ENCODE peak calls at places on chromosomes 1 and 21, in six cellular contexts. N is left ventricle myocardium inferior, E is B cell, H is neural crest cell, V is fibroblast of pulmonary artery, K is HFFc6. O is an unnamed sample.

GRCh38 chr1:30950700-30951099 is 42.1 kb upstream of the SDC3 start:
- DNase-seq in N (no peak), E (no peak), H (no peak), V (no peak), K (no peak), O (no peak)

GRCh38 chr1:203136409-203137042 is 9.0 kb downstream of the ADORA1 start:
- DNase-seq in N (no peak), E (no peak), H (no peak), V (no peak), K (no peak), O (no peak)

GRCh38 chr1:67314696-67315095 is 7.0 kb downstream of the IL12RB2 start:
- DNase-seq in N (no peak), E (no peak), H (no peak), V (no peak), K (no peak), O (no peak)

GRCh38 chr1:169060906-169061683 is 45.4 kb upstream of the ATP1B1 start:
- DNase-seq in N (no peak), E (no peak), H (no peak), V (no peak), K (peak; percentile 2), O (no peak)

GRCh38 chr21:14535702-14536101 is 10.4 kb downstream of the SAMSN1 start:
- DNase-seq in N (no peak), E (no peak), H (no peak), V (no peak), K (no peak), O (no peak)

GRCh38 chr1:150683914-150684313 is 13.0 kb downstream of the GOLPH3L start:
- DNase-seq in N (no peak), E (peak; percentile 40), H (no peak), V (no peak), K (no peak), O (no peak)

GRCh38 chr1:166947398-166948043 is 27.8 kb downstream of the ILDR2 start:
- DNase-seq in N (peak; percentile 25), E (peak; percentile 17), H (peak; percentile 83), V (peak; percentile 41), K (peak; percentile 33), O (no peak)

GRCh38 chr1:25017436-25018109 is 87.5 kb upstream of the RUNX3 start:
- DNase-seq in N (no peak), E (no peak), H (no peak), V (peak; percentile 72), K (peak; percentile 17), O (no peak)

GRCh38 chr1:13828454-13829151 is 128.6 kb downstream of the PRDM2 start:
- DNase-seq in N (no peak), E (peak; percentile 29), H (peak; percentile 19), V (no peak), K (no peak), O (no peak)

GRCh38 chr1:48870596-48870995 is 93.9 kb upstream of the BEND5 start:
- DNase-seq in N (no peak), E (peak; percentile 46), H (peak; percentile 4), V (peak; percentile 40), K (no peak), O (no peak)
- TF ChIP-seq CTCF in N (peak; percentile 52), E (peak; percentile 77), H (peak; percentile 62), V (peak; percentile 69), K (peak; percentile 9), O (peak; percentile 23)

DNA sequence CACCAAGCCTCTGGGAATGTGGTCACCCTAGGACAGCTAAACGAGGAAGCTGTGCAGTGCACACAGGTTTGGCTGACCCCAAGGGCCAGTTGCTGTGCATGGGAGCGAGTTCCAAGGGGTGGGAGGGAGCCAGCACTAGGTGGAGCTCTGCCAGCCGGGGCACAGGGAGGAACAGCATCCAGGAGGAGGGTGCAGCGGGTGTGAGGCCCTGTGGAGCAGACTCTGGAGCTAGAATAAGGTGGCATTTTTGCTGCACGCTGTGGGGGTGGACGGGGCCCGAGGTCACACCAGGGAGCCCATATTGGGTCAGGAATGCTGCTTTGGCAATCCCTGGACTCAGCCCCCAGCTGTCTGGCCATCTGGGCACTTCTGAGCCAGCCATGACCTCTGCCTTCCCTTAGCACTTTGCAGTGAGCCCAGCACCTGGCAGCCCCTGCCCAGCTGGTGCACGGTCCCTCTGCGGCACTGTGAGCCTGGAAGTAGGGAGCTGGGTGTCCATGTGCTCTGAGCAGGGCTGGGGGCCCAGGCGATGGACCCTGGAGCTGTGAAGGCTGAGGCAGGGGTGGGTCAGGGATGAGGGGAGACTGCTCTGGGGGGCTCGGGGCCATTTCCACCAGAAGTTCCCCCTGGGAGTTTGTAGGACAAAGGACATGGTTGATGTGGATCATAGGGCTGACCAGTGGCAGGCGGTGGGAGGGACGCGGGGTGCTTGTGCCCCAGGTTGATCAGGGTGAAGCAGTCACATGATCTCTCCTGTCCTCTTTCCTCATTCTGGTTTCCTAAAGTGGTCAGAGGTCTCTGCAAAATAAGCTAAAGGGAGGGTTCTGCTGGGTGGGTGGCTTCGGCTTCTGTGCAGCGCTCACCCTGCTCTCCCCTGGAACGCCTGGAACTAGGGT is 8.9 kb downstream of the PDXK start:
- DNase-seq in N (peak; percentile 64), E (no peak), H (no peak), V (no peak), K (no peak), O (no peak)
- TF ChIP-seq CTCF in N (peak; percentile 14), E (no peak), H (no peak), V (no peak), K (peak; percentile 50), O (no peak)

GRCh38 chr1:93598861-93599439 is 82.7 kb downstream of the BCAR3 start:
- DNase-seq in N (no peak), E (no peak), H (no peak), V (no peak), K (no peak), O (no peak)
- TF ChIP-seq CTCF in N (no peak), E (no peak), H (no peak), V (no peak), K (no peak), O (no peak)

DNA sequence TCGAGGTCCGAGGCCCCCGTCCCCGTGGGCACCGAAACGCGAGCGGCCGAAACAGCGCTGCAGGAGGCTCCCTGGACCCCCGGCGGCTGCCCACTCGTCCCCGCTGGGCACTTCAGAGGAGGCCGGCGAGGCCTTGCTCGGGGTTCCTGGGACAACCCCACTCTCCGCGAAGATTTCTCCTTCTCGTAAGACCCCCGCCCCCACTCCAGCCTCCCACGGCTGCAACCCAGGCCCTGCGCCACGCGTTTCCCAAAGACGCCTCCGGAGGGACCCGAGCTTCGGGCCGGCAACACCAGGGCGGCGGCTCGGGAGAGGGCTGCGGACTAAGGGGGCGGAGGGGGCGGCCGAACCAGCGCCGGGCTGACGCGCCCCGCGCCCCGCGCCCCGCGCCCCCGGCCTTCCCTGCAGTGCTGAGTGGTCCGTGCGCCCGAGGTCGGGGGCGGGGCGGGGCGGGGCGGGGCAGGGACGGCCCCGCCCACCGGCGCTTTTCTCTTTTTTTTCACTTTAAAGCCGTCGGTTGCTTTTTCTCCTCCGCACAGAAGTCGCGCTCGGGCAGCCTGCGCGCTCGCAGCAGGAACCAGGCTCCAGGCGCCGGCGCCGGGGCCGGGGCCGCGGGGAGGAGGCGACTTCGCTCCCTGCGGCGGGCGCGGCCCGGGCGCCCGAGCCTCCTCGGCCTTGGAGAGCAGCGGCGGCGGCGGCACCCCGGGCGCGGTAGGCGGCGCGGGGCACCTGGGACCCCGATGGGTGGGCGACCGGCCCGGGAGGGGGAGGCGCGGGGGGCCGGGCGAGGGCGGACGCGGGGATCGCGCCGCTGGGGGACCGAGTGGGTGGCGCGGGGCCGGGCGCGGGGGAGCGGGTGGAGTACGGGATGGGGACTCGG is at the start of gene SPSB1:
- DNase-seq in N (peak; percentile 67), E (peak; percentile 84), H (peak; percentile 40), V (peak; percentile 83), K (peak; percentile 71), O (peak; percentile 54)
- TF ChIP-seq CTCF in N (peak; percentile 19), E (no peak), H (peak; percentile 12), V (no peak), K (peak; percentile 30), O (no peak)

GRCh38 chr1:156336242-156336641 is 1.9 kb downstream of the CCT3 start:
- DNase-seq in N (no peak), E (no peak), H (no peak), V (no peak), K (no peak), O (no peak)
- TF ChIP-seq CTCF in N (no peak), E (peak; percentile 41), H (peak; percentile 29), V (peak; percentile 17), K (peak; percentile 59), O (no peak)

GRCh38 chr1:85604598-85604997 is 24.0 kb downstream of the CCN1 start:
- DNase-seq in N (no peak), E (no peak), H (no peak), V (no peak), K (no peak), O (no peak)

GRCh38 chr1:85606414-85606800 is 25.8 kb downstream of the CCN1 start:
- DNase-seq in N (no peak), E (no peak), H (no peak), V (no peak), K (peak; percentile 25), O (no peak)

GRCh38 chr1:85607126-85607912 is 26.8 kb downstream of the CCN1 start:
- DNase-seq in N (no peak), E (no peak), H (no peak), V (peak; percentile 98), K (peak; percentile 100), O (no peak)

GRCh38 chr1:85607913-85608250 is 27.3 kb downstream of the CCN1 start:
- DNase-seq in N (no peak), E (no peak), H (no peak), V (no peak), K (no peak), O (no peak)

GRCh38 chr1:85605519-85606413 is 25.2 kb downstream of the CCN1 start:
- DNase-seq in N (no peak), E (no peak), H (no peak), V (no peak), K (no peak), O (no peak)
- TF ChIP-seq CTCF in N (peak; percentile 43), E (no peak), H (no peak), V (no peak), K (peak; percentile 24), O (no peak)

DNA sequence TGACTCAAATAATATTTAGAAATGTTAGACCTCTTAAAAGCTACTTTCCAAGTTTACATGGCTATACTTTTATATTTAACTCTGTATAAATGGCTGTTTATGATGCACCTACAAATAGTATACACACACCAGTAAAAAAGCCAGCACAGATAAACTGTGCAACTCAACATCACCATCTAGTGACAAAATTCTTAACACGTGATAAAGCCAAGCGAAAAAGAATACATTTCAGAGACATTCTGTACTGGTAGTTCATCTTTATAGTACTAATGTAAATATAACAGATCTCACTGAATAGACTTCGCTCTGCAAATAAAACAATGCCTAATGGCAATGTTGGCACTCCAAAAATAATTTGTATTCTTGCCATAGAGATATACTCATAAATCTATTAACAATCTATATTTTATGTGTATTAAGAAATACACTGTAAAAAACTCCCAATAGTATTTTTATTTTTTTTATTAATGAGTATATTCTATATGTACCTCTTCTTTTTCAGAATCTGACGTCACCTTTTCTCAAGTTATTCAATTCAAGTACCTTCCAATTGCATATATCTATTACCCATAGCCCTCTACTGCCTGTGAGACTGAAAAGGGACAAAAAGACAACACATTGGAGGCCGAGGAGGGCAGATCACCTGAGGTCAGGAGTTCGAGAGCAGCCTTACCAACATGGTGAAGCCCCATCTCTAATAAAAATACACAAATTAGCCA is 100.2 kb downstream of the DPYD start:
- DNase-seq in N (no peak), E (peak; percentile 23), H (no peak), V (peak; percentile 65), K (peak; percentile 52), O (no peak)
- TF ChIP-seq CTCF in N (peak; percentile 70), E (peak; percentile 44), H (peak; percentile 75), V (peak; percentile 51), K (peak; percentile 79), O (no peak)